ENCODE peak calls at places on chromosomes 16 and 17, in seven cellular contexts. V is AG04450; C is uterus; P is ascending aorta; Y is IMR-90; T is WERI-Rb-1; A is CD8-positive, alpha-beta T cell. Z is an unnamed sample.

GRCh38 chr17:55527520-55528118 is 16.4 kb upstream of the SMIM36 start:
- DNase-seq in V (peak; percentile 44), A (no peak), T (peak; percentile 48), C (peak; percentile 47), P (no peak), Y (peak; percentile 65), Z (peak; percentile 75)

GRCh38 chr17:33732116-33732515 is 439.0 kb upstream of the ASIC2 start:
- DNase-seq in A (no peak), Y (peak; percentile 0), V (no peak), P (no peak), C (no peak), T (no peak), Z (peak; percentile 6)

GRCh38 chr16:886084-886543 is 84.7 kb downstream of the LMF1 start:
- DNase-seq in C (no peak), P (no peak), T (no peak), V (no peak), Y (peak; percentile 5), A (no peak), Z (peak; percentile 2)

GRCh38 chr17:57516290-57517215 is 228.5 kb downstream of the CCDC182 start:
- DNase-seq in V (no peak), C (no peak), A (no peak), T (no peak), P (no peak), Y (peak; percentile 54), Z (no peak)

GRCh38 chr17:73973881-73974409 is 229.5 kb upstream of the RPL38 start:
- DNase-seq in A (no peak), Y (no peak), C (no peak), T (no peak), P (no peak), V (no peak), Z (peak; percentile 10)

GRCh38 chr17:77363821-77364361 is 223.1 kb downstream of the SEC14L1 start:
- DNase-seq in P (no peak), T (peak; percentile 9), A (no peak), Y (peak; percentile 58), V (no peak), C (peak; percentile 75), Z (peak; percentile 57)

GRCh38 chr16:56989988-56990387 is 631 bp downstream of the NLRC5 start:
- DNase-seq in P (no peak), V (no peak), C (no peak), Y (no peak), A (no peak), T (no peak), Z (no peak)

GRCh38 chr17:1280652-1281051 is 1.2 kb downstream of the TRARG1 start:
- DNase-seq in P (no peak), Y (no peak), A (no peak), T (no peak), C (no peak), V (no peak), Z (no peak)

GRCh38 chr17:9002236-9002609 is 19.1 kb upstream of the NTN1 start:
- DNase-seq in C (no peak), V (no peak), T (no peak), P (no peak), A (no peak), Y (no peak), Z (no peak)

GRCh38 chr17:71192848-71193247 is 928.0 kb upstream of the SOX9 start:
- DNase-seq in C (no peak), Y (peak; percentile 52), V (peak; percentile 15), P (no peak), A (no peak), T (no peak), Z (no peak)

GRCh38 chr17:58763263-58763662 is 7.6 kb downstream of the PPM1E start:
- DNase-seq in V (no peak), P (no peak), Y (no peak), T (no peak), C (no peak), A (no peak), Z (no peak)

GRCh38 chr17:46928472-46929261 is 5.7 kb downstream of the GOSR2 start:
- DNase-seq in C (no peak), T (no peak), A (no peak), P (no peak), Y (no peak), V (no peak), Z (no peak)

GRCh38 chr16:79752421-79752820 is 151.9 kb upstream of the MAF start:
- DNase-seq in P (no peak), V (no peak), C (no peak), A (no peak), Y (no peak), T (no peak), Z (no peak)

GRCh38 chr17:8726951-8727555 is 17.6 kb downstream of the CCDC42 start:
- DNase-seq in V (no peak), T (no peak), Y (no peak), A (no peak), P (no peak), C (no peak), Z (peak; percentile 40)

GRCh38 chr16:84349852-84350565 is 18.3 kb upstream of the ATP2C2 start:
- DNase-seq in C (no peak), A (no peak), V (no peak), P (no peak), Y (no peak), T (no peak), Z (no peak)

GRCh38 chr16:9977333-9977897 is 204.8 kb downstream of the GRIN2A start:
- DNase-seq in P (no peak), C (no peak), T (no peak), Y (no peak), V (no peak), A (no peak), Z (no peak)

GRCh38 chr17:80695979-80696378 is 151.3 kb downstream of the RPTOR start:
- DNase-seq in A (no peak), V (no peak), T (no peak), Y (no peak), C (no peak), P (no peak), Z (no peak)

GRCh38 chr17:62653831-62654829 is 26.7 kb downstream of the MRC2 start:
- DNase-seq in Y (peak; percentile 38), T (peak; percentile 91), V (no peak), A (no peak), C (peak; percentile 59), P (peak; percentile 7), Z (peak; percentile 58)

GRCh38 chr17:1882836-1883235 is 53.0 kb downstream of the RPA1 start:
- DNase-seq in Y (peak; percentile 24), V (no peak), P (no peak), T (peak; percentile 68), A (no peak), C (no peak), Z (peak; percentile 55)

GRCh38 chr17:43360739-43361498 is 37.9 kb upstream of the ARL4D start:
- DNase-seq in V (peak; percentile 98), T (peak; percentile 99), Y (peak; percentile 100), A (peak; percentile 86), C (peak; percentile 96), P (peak; percentile 68), Z (peak; percentile 100)

GRCh38 chr16:379183-379960 is 2.4 kb downstream of the PGAP6 start:
- DNase-seq in C (no peak), T (no peak), V (no peak), A (no peak), Y (no peak), P (no peak), Z (no peak)

GRCh38 chr16:3459401-3460090 is 16.1 kb downstream of the NAA60 start:
- DNase-seq in T (no peak), A (no peak), P (no peak), C (no peak), Y (peak; percentile 29), V (no peak), Z (no peak)

GRCh38 chr17:4937553-4937952 is 2.3 kb downstream of the SLC25A11 start:
- DNase-seq in P (no peak), T (no peak), Y (no peak), C (no peak), V (no peak), A (no peak), Z (no peak)

GRCh38 chr17:74815671-74816370 is 39.7 kb upstream of the NAT9 start:
- DNase-seq in A (no peak), T (peak; percentile 84), Y (no peak), C (no peak), P (no peak), V (no peak), Z (no peak)

GRCh38 chr17:21176996-21177395 is 37.0 kb downstream of the TMEM11 start:
- DNase-seq in V (no peak), Y (no peak), C (peak; percentile 3), A (no peak), P (no peak), T (no peak), Z (no peak)

GRCh38 chr17:66682293-66682692 is 152.6 kb upstream of the CACNG5 start:
- DNase-seq in P (no peak), A (no peak), C (no peak), V (no peak), Y (no peak), T (no peak), Z (no peak)

GRCh38 chr17:44039829-44040635 is 25.3 kb upstream of the TMEM101 start:
- DNase-seq in V (no peak), P (no peak), C (no peak), Y (peak; percentile 49), A (no peak), T (no peak), Z (no peak)

DNA sequence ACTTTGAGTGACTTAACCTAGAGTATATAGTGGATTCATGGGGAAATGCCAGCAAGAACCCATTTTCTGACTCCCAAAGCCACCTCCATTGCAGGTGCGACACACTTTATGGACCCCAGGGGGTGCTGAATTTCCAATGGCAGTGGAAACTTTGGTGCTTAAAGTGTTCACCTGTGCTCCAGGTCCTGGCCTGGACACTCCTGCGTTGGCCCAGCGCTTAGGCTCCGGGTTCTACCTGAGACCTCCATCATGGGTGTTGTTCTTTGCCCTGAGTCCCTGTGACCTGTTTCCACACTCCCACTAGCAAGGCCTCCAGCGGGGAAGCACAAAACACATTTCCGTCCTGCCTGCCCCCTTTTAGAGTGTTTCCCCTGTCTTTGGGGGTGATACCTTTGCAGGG is 3.0 kb downstream of the CCNF start:
- DNase-seq in T (no peak), Y (no peak), P (no peak), C (no peak), A (no peak), V (no peak), Z (no peak)
- TF ChIP-seq CTCF in T (no peak), Y (no peak), P (no peak), C (no peak), A (no peak), V (no peak), Z (peak; percentile 6)

GRCh38 chr17:7576432-7576937 is 3.0 kb upstream of the CD68 start:
- DNase-seq in V (no peak), T (no peak), Y (no peak), P (no peak), A (no peak), C (no peak), Z (no peak)
- H3K4me3 ChIP-seq in V (no peak overlapping the region), T (no peak overlapping the region), Y (no peak overlapping the region), P (no peak overlapping the region), A (no peak overlapping the region), C (no peak overlapping the region), Z (peak overlapping the region; percentile 96)

DNA sequence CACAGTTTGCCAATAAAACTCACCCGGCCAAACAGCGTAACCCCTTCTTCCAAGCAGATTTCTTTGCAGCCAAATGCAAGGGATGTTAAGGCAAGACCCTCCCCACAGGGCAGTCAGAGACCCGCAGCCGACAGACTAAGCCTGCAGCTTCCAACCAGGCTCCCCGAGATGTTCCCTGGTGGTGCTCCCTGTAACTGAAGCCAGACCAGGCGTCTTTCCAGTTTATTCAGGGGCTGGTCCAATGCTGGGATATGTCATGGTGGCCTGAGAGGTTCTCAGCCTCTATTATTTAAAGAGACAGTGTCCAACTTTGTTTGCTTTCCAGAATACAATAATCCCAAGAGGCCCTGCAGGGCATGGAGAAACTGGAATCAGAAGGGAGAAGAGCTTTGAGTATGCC is at the start of gene PMP22:
- DNase-seq in V (no peak), Y (no peak), P (no peak), A (no peak), C (peak; percentile 58), T (no peak), Z (no peak)
- TF ChIP-seq CTCF in V (no peak), Y (no peak), P (no peak), A (no peak), C (no peak), T (no peak), Z (no peak)

GRCh38 chr16:31501226-31501965 is 6.8 kb downstream of the RUSF1 start:
- DNase-seq in V (no peak), A (no peak), Y (no peak), P (no peak), C (no peak), T (no peak), Z (no peak)
- H3K4me3 ChIP-seq in V (no peak overlapping the region), A (no peak overlapping the region), Y (no peak overlapping the region), P (no peak overlapping the region), C (no peak overlapping the region), T (no peak overlapping the region), Z (no peak overlapping the region)